ENCODE peak calls at places on chromosomes 3 and 15, in seven cellular contexts. K is pancreas; Z is H9; H is IMR-90; D is A549; A is PC-9; T is CD8-positive, alpha-beta T cell. J is an unnamed sample.

GRCh38 chr3:124826703-124827102 is 60.5 kb downstream of the ITGB5 start:
- DNase-seq in K (no peak), Z (peak; percentile 72), H (peak; percentile 93), D (no peak), A (no peak), T (no peak), J (no peak)

GRCh38 chr3:194069421-194070219 is 66.3 kb upstream of the HES1 start:
- DNase-seq in K (peak; percentile 34), Z (no peak), H (peak; percentile 24), D (no peak), A (no peak), T (no peak), J (no peak)

GRCh38 chr3:63872135-63872924 is 8.7 kb downstream of the ATXN7 start:
- DNase-seq in K (no peak), Z (no peak), H (peak; percentile 92), D (no peak), A (peak; percentile 91), T (no peak), J (peak; percentile 49)

GRCh38 chr3:119937229-119937628 is 155.3 kb downstream of the NR1I2 start:
- DNase-seq in K (no peak), Z (no peak), H (peak; percentile 10), D (no peak), A (no peak), T (peak; percentile 29), J (no peak)

GRCh38 chr15:40722354-40722753 is 27.4 kb downstream of the RAD51 start:
- DNase-seq in K (no peak), Z (no peak), H (no peak), D (no peak), A (no peak), T (no peak), J (no peak)

GRCh38 chr15:65089206-65089824 is 12.8 kb downstream of the KBTBD13 start:
- DNase-seq in K (peak; percentile 23), Z (no peak), H (peak; percentile 68), D (no peak), A (no peak), T (no peak), J (peak; percentile 1)

GRCh38 chr15:44715142-44715796 is 4.0 kb downstream of the B2M start:
- DNase-seq in K (no peak), Z (no peak), H (no peak), D (no peak), A (no peak), T (no peak), J (no peak)

GRCh38 chr15:77421370-77421700 is 647 bp downstream of the HMG20A start:
- DNase-seq in K (no peak), Z (no peak), H (peak; percentile 3), D (peak; percentile 28), A (no peak), T (no peak), J (peak; percentile 38)

GRCh38 chr3:184399410-184399809 is 19.6 kb downstream of the CHRD start:
- DNase-seq in K (no peak), Z (no peak), H (peak; percentile 96), D (no peak), A (no peak), T (no peak), J (peak; percentile 96)

GRCh38 chr3:120604382-120604781 is 8.2 kb downstream of the NDUFB4 start:
- DNase-seq in K (no peak), Z (no peak), H (no peak), D (no peak), A (no peak), T (no peak), J (no peak)

GRCh38 chr15:48005921-48006541 is 114.8 kb upstream of the SLC24A5 start:
- DNase-seq in K (no peak), Z (no peak), H (no peak), D (no peak), A (no peak), T (no peak), J (no peak)

GRCh38 chr3:127226946-127227842 is 34.3 kb downstream of the PRR23E start:
- DNase-seq in K (no peak), Z (peak; percentile 96), H (no peak), D (no peak), A (no peak), T (no peak), J (no peak)

GRCh38 chr15:42800731-42801474 is 64.0 kb upstream of the CDAN1 start:
- DNase-seq in K (no peak), Z (peak; percentile 59), H (no peak), D (no peak), A (no peak), T (no peak), J (no peak)

GRCh38 chr15:46857103-46857502 is 860.2 kb upstream of the SEMA6D start:
- DNase-seq in K (no peak), Z (no peak), H (no peak), D (no peak), A (no peak), T (no peak), J (peak; percentile 0)

GRCh38 chr3:113948015-113948917 is 453 bp downstream of the ZDHHC23 start:
- DNase-seq in K (peak; percentile 71), Z (peak; percentile 81), H (no peak), D (peak; percentile 32), A (peak; percentile 44), T (no peak), J (peak; percentile 85)

GRCh38 chr3:51718547-51719412 is 11.9 kb downstream of the GRM2 start:
- DNase-seq in K (peak; percentile 44), Z (peak; percentile 92), H (peak; percentile 20), D (peak; percentile 47), A (peak; percentile 43), T (peak; percentile 33), J (peak; percentile 94)

GRCh38 chr3:39323454-39323853 is 6.1 kb upstream of the CCR8 start:
- DNase-seq in K (no peak), Z (no peak), H (no peak), D (no peak), A (no peak), T (no peak), J (no peak)

GRCh38 chr3:122943828-122944190 is 83.8 kb downstream of the SEMA5B start:
- DNase-seq in K (no peak), Z (no peak), H (no peak), D (no peak), A (no peak), T (no peak), J (peak; percentile 73)

GRCh38 chr3:52311567-52312119 is 4.5 kb upstream of the DNAH1 start:
- DNase-seq in K (no peak), Z (no peak), H (no peak), D (no peak), A (no peak), T (no peak), J (no peak)

GRCh38 chr3:197847866-197848401 is 56.9 kb downstream of the LRCH3 start:
- DNase-seq in K (no peak), Z (no peak), H (peak; percentile 42), D (no peak), A (no peak), T (no peak), J (peak; percentile 57)

GRCh38 chr3:194269610-194270145 is 81.5 kb downstream of the CPN2 start:
- DNase-seq in K (peak; percentile 60), Z (peak; percentile 85), H (no peak), D (no peak), A (peak; percentile 88), T (no peak), J (peak; percentile 97)

GRCh38 chr15:24772709-24773373 is 97.3 kb downstream of the NPAP1 start:
- DNase-seq in K (peak; percentile 86), Z (peak; percentile 93), H (peak; percentile 84), D (no peak), A (no peak), T (peak; percentile 61), J (peak; percentile 83)

GRCh38 chr3:98027084-98027445 is 8.1 kb downstream of the GABRR3 start:
- DNase-seq in K (no peak), Z (no peak), H (no peak), D (no peak), A (no peak), T (no peak), J (no peak)

GRCh38 chr3:11643212-11644087 is at the start of gene VGLL4:
- DNase-seq in K (peak; percentile 75), Z (peak; percentile 95), H (peak; percentile 94), D (peak; percentile 79), A (peak; percentile 71), T (peak; percentile 71), J (peak; percentile 93)
- TF ChIP-seq CTCF in K (no peak), Z (no peak), H (peak; percentile 23), D (no peak), A (no peak), T (no peak), J (no peak)

GRCh38 chr3:46561511-46561910 is 4.6 kb downstream of the LRRC2 start:
- DNase-seq in K (no peak), Z (no peak), H (no peak), D (no peak), A (no peak), T (no peak), J (no peak)

GRCh38 chr3:46559030-46559704 is 6.9 kb downstream of the LRRC2 start:
- DNase-seq in K (no peak), Z (no peak), H (peak; percentile 33), D (no peak), A (no peak), T (no peak), J (no peak)

GRCh38 chr3:46561951-46562350 is 4.2 kb downstream of the LRRC2 start:
- DNase-seq in K (no peak), Z (no peak), H (peak; percentile 25), D (no peak), A (no peak), T (no peak), J (no peak)

GRCh38 chr3:46558184-46559029 is 7.7 kb downstream of the LRRC2 start:
- DNase-seq in K (peak; percentile 92), Z (peak; percentile 84), H (peak; percentile 60), D (peak; percentile 80), A (peak; percentile 84), T (peak; percentile 73), J (peak; percentile 92)

GRCh38 chr3:46557814-46558183 is 8.3 kb downstream of the LRRC2 start:
- DNase-seq in K (no peak), Z (no peak), H (no peak), D (no peak), A (no peak), T (no peak), J (no peak)
- H3K4me1 ChIP-seq in K (peaks cover 4% of the 10 kb centered on the region), Z (peaks cover 5% of the 10 kb centered on the region), H (peaks cover 15% of the 10 kb centered on the region), D (peaks cover 3% of the 10 kb centered on the region), A (peaks cover 4% of the 10 kb centered on the region), T (peaks cover 5% of the 10 kb centered on the region), J (peaks cover 29% of the 10 kb centered on the region)

DNA sequence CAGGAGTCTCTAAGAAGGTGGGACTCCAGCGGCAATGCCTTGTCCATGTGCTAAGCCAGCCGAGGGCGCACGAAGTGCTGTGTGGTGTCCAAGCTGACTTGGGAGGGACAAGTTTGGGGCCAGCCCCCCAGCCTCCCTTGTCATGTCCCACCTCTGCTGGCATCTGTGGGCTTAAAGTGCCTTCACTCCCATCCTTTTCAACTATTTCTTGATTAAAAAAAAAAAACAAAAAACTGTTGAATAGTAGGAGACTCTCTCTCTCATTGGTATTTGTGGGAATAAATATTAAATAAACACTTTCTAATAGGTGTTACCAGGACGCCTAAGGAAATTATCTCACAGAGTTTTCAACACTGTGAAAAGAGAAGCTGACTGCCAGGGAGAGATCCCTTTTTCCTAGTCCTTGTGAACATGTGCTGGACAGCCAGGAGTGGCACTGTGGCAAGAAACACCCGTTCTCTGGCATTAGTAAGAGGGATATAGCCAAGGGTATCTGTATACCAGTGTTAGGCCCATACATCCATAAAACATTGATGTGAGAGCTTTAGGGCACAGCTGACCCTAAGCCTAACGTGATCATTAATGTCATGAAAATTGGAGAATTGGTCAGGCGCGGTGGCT is 158.0 kb downstream of the IGF1R start:
- DNase-seq in K (no peak), Z (no peak), H (no peak), D (no peak), A (no peak), T (no peak), J (no peak)
- TF ChIP-seq CTCF in K (no peak), Z (no peak), H (no peak), D (no peak), A (no peak), T (no peak), J (no peak)

GRCh38 chr3:172102883-172103310 is 63.5 kb downstream of the FNDC3B start:
- DNase-seq in K (no peak), Z (no peak), H (no peak), D (no peak), A (no peak), T (no peak), J (no peak)
- H3K4me1 ChIP-seq in K (peaks cover 79% of the 10 kb centered on the region), Z (peaks cover 9% of the 10 kb centered on the region), H (peaks cover 16% of the 10 kb centered on the region), D (peaks cover 99% of the 10 kb centered on the region), A (peaks cover 62% of the 10 kb centered on the region), T (peaks cover 79% of the 10 kb centered on the region), J (peaks cover 56% of the 10 kb centered on the region)